ENCODE peak calls at places on chromosomes 6 and 20, in eight cellular contexts. One of them, this sample, is unnamed.
A peak's percentile ranks its signal among the peaks of the same experiment; 100 is the strongest.

GRCh38 chr6:20044883-20045282 is 167.4 kb downstream of the MBOAT1 start:
- DNase-seq in NCI-H1436 treated with DMSO at 0.1 percent for 48 hours: no peak
- DNase-seq in naive B cell: no peak
- DNase-seq in activated CD8-positive, alpha-beta T cell treated with anti-CD3 and anti-CD28 coated beads for 36 hours: no peak
- DNase-seq in RCC 7860: no peak
- DNase-seq in RPMI7951: no peak
- DNase-seq in omental fat pad: no peak
- DNase-seq in SK-N-SH: no peak
- DNase-seq in this sample: no peak

GRCh38 chr6:151647871-151648639 is 154.2 kb downstream of the CCDC170 start:
- DNase-seq in NCI-H1436 treated with DMSO at 0.1 percent for 48 hours: no peak
- DNase-seq in naive B cell: no peak
- DNase-seq in SK-N-SH: no peak
- DNase-seq in activated CD8-positive, alpha-beta T cell treated with anti-CD3 and anti-CD28 coated beads for 36 hours: peak; percentile 30
- DNase-seq in RPMI7951: no peak
- DNase-seq in omental fat pad: no peak
- DNase-seq in RCC 7860: no peak
- DNase-seq in this sample: no peak

GRCh38 chr6:26295691-26296555 is 69.1 kb upstream of the BTN3A2 start:
- DNase-seq in omental fat pad: no peak
- DNase-seq in SK-N-SH: no peak
- DNase-seq in RPMI7951: peak; percentile 98
- DNase-seq in RCC 7860: peak; percentile 96
- DNase-seq in NCI-H1436 treated with DMSO at 0.1 percent for 48 hours: no peak
- DNase-seq in naive B cell: no peak
- DNase-seq in activated CD8-positive, alpha-beta T cell treated with anti-CD3 and anti-CD28 coated beads for 36 hours: no peak
- DNase-seq in this sample: no peak

GRCh38 chr6:155077784-155078183 is 82.7 kb downstream of the TIAM2 start:
- DNase-seq in omental fat pad: no peak
- DNase-seq in naive B cell: no peak
- DNase-seq in RCC 7860: no peak
- DNase-seq in activated CD8-positive, alpha-beta T cell treated with anti-CD3 and anti-CD28 coated beads for 36 hours: no peak
- DNase-seq in NCI-H1436 treated with DMSO at 0.1 percent for 48 hours: no peak
- DNase-seq in RPMI7951: no peak
- DNase-seq in SK-N-SH: no peak
- DNase-seq in this sample: no peak

GRCh38 chr20:62304331-62305148 is 1.7 kb downstream of the ADRM1 start:
- DNase-seq in RCC 7860: no peak
- DNase-seq in SK-N-SH: no peak
- DNase-seq in activated CD8-positive, alpha-beta T cell treated with anti-CD3 and anti-CD28 coated beads for 36 hours: no peak
- DNase-seq in RPMI7951: no peak
- DNase-seq in NCI-H1436 treated with DMSO at 0.1 percent for 48 hours: no peak
- DNase-seq in omental fat pad: no peak
- DNase-seq in naive B cell: no peak
- DNase-seq in this sample: no peak

GRCh38 chr20:34421766-34422466 is 58.8 kb downstream of the ITCH start:
- DNase-seq in omental fat pad: no peak
- DNase-seq in activated CD8-positive, alpha-beta T cell treated with anti-CD3 and anti-CD28 coated beads for 36 hours: no peak
- DNase-seq in naive B cell: no peak
- DNase-seq in SK-N-SH: no peak
- DNase-seq in RCC 7860: no peak
- DNase-seq in NCI-H1436 treated with DMSO at 0.1 percent for 48 hours: no peak
- DNase-seq in RPMI7951: no peak
- DNase-seq in this sample: no peak

GRCh38 chr6:164057876-164058275 is 643.4 kb downstream of the QKI start:
- DNase-seq in NCI-H1436 treated with DMSO at 0.1 percent for 48 hours: no peak
- DNase-seq in RPMI7951: no peak
- DNase-seq in activated CD8-positive, alpha-beta T cell treated with anti-CD3 and anti-CD28 coated beads for 36 hours: no peak
- DNase-seq in naive B cell: no peak
- DNase-seq in SK-N-SH: no peak
- DNase-seq in omental fat pad: no peak
- DNase-seq in RCC 7860: no peak
- DNase-seq in this sample: no peak

GRCh38 chr6:24720131-24720603 is 1.2 kb upstream of the C6orf62 start:
- DNase-seq in SK-N-SH: peak; percentile 56
- DNase-seq in RPMI7951: peak; percentile 67
- DNase-seq in naive B cell: peak; percentile 78
- DNase-seq in RCC 7860: peak; percentile 27
- DNase-seq in omental fat pad: no peak
- DNase-seq in NCI-H1436 treated with DMSO at 0.1 percent for 48 hours: no peak
- DNase-seq in activated CD8-positive, alpha-beta T cell treated with anti-CD3 and anti-CD28 coated beads for 36 hours: peak; percentile 76
- DNase-seq in this sample: peak; percentile 93

GRCh38 chr6:149782337-149782736 is 32.8 kb downstream of the PCMT1 start:
- DNase-seq in RPMI7951: no peak
- DNase-seq in SK-N-SH: no peak
- DNase-seq in activated CD8-positive, alpha-beta T cell treated with anti-CD3 and anti-CD28 coated beads for 36 hours: no peak
- DNase-seq in NCI-H1436 treated with DMSO at 0.1 percent for 48 hours: no peak
- DNase-seq in naive B cell: no peak
- DNase-seq in RCC 7860: no peak
- DNase-seq in omental fat pad: no peak
- DNase-seq in this sample: no peak

GRCh38 chr6:75458895-75459294 is 34.7 kb downstream of the FILIP1 start:
- DNase-seq in NCI-H1436 treated with DMSO at 0.1 percent for 48 hours: no peak
- DNase-seq in activated CD8-positive, alpha-beta T cell treated with anti-CD3 and anti-CD28 coated beads for 36 hours: no peak
- DNase-seq in omental fat pad: no peak
- DNase-seq in RCC 7860: no peak
- DNase-seq in naive B cell: no peak
- DNase-seq in RPMI7951: no peak
- DNase-seq in SK-N-SH: no peak
- DNase-seq in this sample: no peak

GRCh38 chr6:136593748-136594490 is 43.7 kb upstream of the MAP7 start:
- DNase-seq in NCI-H1436 treated with DMSO at 0.1 percent for 48 hours: no peak
- DNase-seq in RPMI7951: peak; percentile 99
- DNase-seq in omental fat pad: no peak
- DNase-seq in SK-N-SH: no peak
- DNase-seq in activated CD8-positive, alpha-beta T cell treated with anti-CD3 and anti-CD28 coated beads for 36 hours: peak; percentile 78
- DNase-seq in RCC 7860: peak; percentile 98
- DNase-seq in naive B cell: peak; percentile 53
- DNase-seq in this sample: peak; percentile 71

This sample was measured in activated effector memory CD4-positive, alpha-beta T cell treated with anti-CD3 and anti-CD28 coated beads, Interleukin-2, amount 50 U/mL, for 16 hours.